ENCODE peak calls at places on chromosome 4, in seven cellular contexts. C is IMR-90, F is amygdala, J is MV-4-11, Y is AG09319, A is T-helper 17 cell, T is foreskin fibroblast. I is an unnamed sample.

GRCh38 chr4:40409835-40410234 is 74.7 kb downstream of the CHRNA9 start:
- DNase-seq in C (peak), F (no peak), J (no peak), Y (no peak), A (no peak), T (no peak), I (no peak)

GRCh38 chr4:40688446-40689095 is 58.9 kb upstream of the RBM47 start:
- DNase-seq in C (no peak), F (no peak), J (no peak), Y (no peak), A (no peak), T (no peak), I (no peak)

GRCh38 chr4:151538963-151539362 is 130.0 kb downstream of the FHIP1A start:
- DNase-seq in C (no peak), F (no peak), J (peak), Y (no peak), A (no peak), T (no peak), I (no peak)

GRCh38 chr4:102404551-102404969 is 59.3 kb upstream of the SLC39A8 start:
- DNase-seq in C (no peak), F (no peak), J (no peak), Y (peak), A (no peak), T (no peak), I (peak)

GRCh38 chr4:174681723-174682300 is 147.2 kb downstream of the GLRA3 start:
- DNase-seq in C (peak), F (no peak), J (no peak), Y (no peak), A (no peak), T (no peak), I (no peak)

GRCh38 chr4:156756118-156756517 is 215.5 kb downstream of the PDGFC start:
- DNase-seq in C (peak), F (no peak), J (no peak), Y (no peak), A (no peak), T (no peak), I (no peak)

GRCh38 chr4:7352486-7352885 is 82.2 kb downstream of the PSAPL1 start:
- DNase-seq in C (no peak), F (no peak), J (no peak), Y (no peak), A (no peak), T (no peak), I (no peak)

GRCh38 chr4:180234730-180235129 is 2008.5 kb upstream of the TENM3 start:
- DNase-seq in C (no peak), F (no peak), J (peak), Y (no peak), A (no peak), T (no peak), I (peak)

I was measured in NB4.